ENCODE peak calls at places on chromosome 17, in six cellular contexts. H is IMR-90, G is H9, Q is trophoblast cell, L is mesenchymal stem cell, X is mesendoderm. T is an unnamed sample.

GRCh38 chr17:18225562-18226283 is at the start of gene LLGL1:
- DNase-seq in H (no peak), G (no peak), Q (no peak), L (peak; percentile 35), X (no peak), T (no peak)

GRCh38 chr17:45863857-45864654 is 19.4 kb downstream of the SPPL2C start:
- DNase-seq in H (no peak), G (no peak), Q (no peak), L (no peak), X (no peak), T (no peak)

GRCh38 chr17:2682304-2682938 is 29.1 kb downstream of the CLUH start:
- DNase-seq in H (peak; percentile 44), G (no peak), Q (no peak), L (no peak), X (no peak), T (no peak)

GRCh38 chr17:66549312-66549705 is 246.9 kb downstream of the PRKCA start:
- DNase-seq in H (peak; percentile 63), G (peak; percentile 58), Q (no peak), L (peak; percentile 34), X (peak; percentile 82), T (no peak)

GRCh38 chr17:80817321-80817845 is 174.3 kb upstream of the CHMP6 start:
- DNase-seq in H (no peak), G (no peak), Q (no peak), L (no peak), X (no peak), T (no peak)

GRCh38 chr17:80803451-80804428 is 187.9 kb upstream of the CHMP6 start:
- DNase-seq in H (no peak), G (peak; percentile 31), Q (no peak), L (no peak), X (no peak), T (no peak)

GRCh38 chr17:1034652-1035210 is 37.8 kb downstream of the TIMM22 start:
- DNase-seq in H (no peak), G (no peak), Q (no peak), L (no peak), X (no peak), T (no peak)

GRCh38 chr17:41910701-41911391 is 7.9 kb downstream of the ACLY start:
- DNase-seq in H (peak; percentile 99), G (no peak), Q (peak; percentile 72), L (peak; percentile 96), X (no peak), T (no peak)

GRCh38 chr17:16926591-16927451 is 45.1 kb downstream of the TNFRSF13B start:
- DNase-seq in H (no peak), G (no peak), Q (no peak), L (no peak), X (no peak), T (no peak)

GRCh38 chr17:64596988-64597387 is 65.1 kb downstream of the SMURF2 start:
- DNase-seq in H (no peak), G (no peak), Q (no peak), L (no peak), X (no peak), T (no peak)

GRCh38 chr17:28908640-28909098 is 5.8 kb upstream of the DHRS13 start:
- DNase-seq in H (peak; percentile 91), G (no peak), Q (no peak), L (peak; percentile 82), X (no peak), T (no peak)

GRCh38 chr17:31048142-31048541 is 46.6 kb upstream of the NF1 start:
- DNase-seq in H (no peak), G (no peak), Q (no peak), L (no peak), X (no peak), T (no peak)

GRCh38 chr17:69581061-69581955 is 166.8 kb downstream of the MAP2K6 start:
- DNase-seq in H (peak; percentile 47), G (peak; percentile 34), Q (no peak), L (peak; percentile 55), X (no peak), T (no peak)

GRCh38 chr17:79812969-79813825 is 16.3 kb upstream of the CBX8 start:
- DNase-seq in H (no peak), G (peak; percentile 50), Q (no peak), L (no peak), X (no peak), T (no peak)

GRCh38 chr17:76243826-76244679 is 3.8 kb upstream of the RNF157 start:
- DNase-seq in H (no peak), G (no peak), Q (no peak), L (no peak), X (no peak), T (no peak)

GRCh38 chr17:45123930-45124796 is 8.2 kb downstream of the PLCD3 start:
- DNase-seq in H (peak; percentile 91), G (peak; percentile 75), Q (no peak), L (peak; percentile 94), X (peak; percentile 81), T (no peak)

GRCh38 chr17:63613663-63614062 is 8.6 kb upstream of the MAP3K3 start:
- DNase-seq in H (no peak), G (no peak), Q (no peak), L (no peak), X (no peak), T (no peak)

GRCh38 chr17:74956093-74956492 is 16.5 kb downstream of the HID1 start:
- DNase-seq in H (no peak), G (no peak), Q (no peak), L (no peak), X (no peak), T (no peak)

GRCh38 chr17:15213381-15214087 is 51.6 kb downstream of the PMP22 start:
- DNase-seq in H (peak; percentile 16), G (no peak), Q (no peak), L (peak; percentile 37), X (peak; percentile 60), T (peak; percentile 35)

GRCh38 chr17:1736348-1737281 is 6.1 kb upstream of the SERPINF2 start:
- DNase-seq in H (peak; percentile 83), G (no peak), Q (no peak), L (peak; percentile 89), X (no peak), T (no peak)

GRCh38 chr17:1125775-1126120 is 54.0 kb downstream of the ABR start:
- DNase-seq in H (no peak), G (no peak), Q (no peak), L (no peak), X (no peak), T (no peak)

GRCh38 chr17:50627782-50628601 is 6.7 kb upstream of the ABCC3 start:
- DNase-seq in H (no peak), G (peak; percentile 76), Q (no peak), L (peak; percentile 47), X (peak; percentile 70), T (no peak)

GRCh38 chr17:62321451-62321850 is 58.9 kb upstream of the EFCAB3 start:
- DNase-seq in H (no peak), G (no peak), Q (no peak), L (peak; percentile 43), X (no peak), T (no peak)

GRCh38 chr17:64016248-64016784 is 4.1 kb downstream of the ICAM2 start:
- DNase-seq in H (no peak), G (no peak), Q (no peak), L (no peak), X (no peak), T (no peak)

GRCh38 chr17:65235284-65235683 is 98.1 kb downstream of the RGS9 start:
- DNase-seq in H (no peak), G (no peak), Q (no peak), L (no peak), X (no peak), T (no peak)

GRCh38 chr17:65371702-65372101 is 189.7 kb downstream of the AXIN2 start:
- DNase-seq in H (no peak), G (no peak), Q (no peak), L (no peak), X (no peak), T (no peak)

GRCh38 chr17:80901319-80901718 is 90.3 kb upstream of the CHMP6 start:
- DNase-seq in H (peak; percentile 7), G (no peak), Q (no peak), L (no peak), X (no peak), T (no peak)

GRCh38 chr17:21330436-21331160 is 45.6 kb upstream of the KCNJ12 start:
- DNase-seq in H (no peak), G (no peak), Q (no peak), L (no peak), X (no peak), T (no peak)

DNA sequence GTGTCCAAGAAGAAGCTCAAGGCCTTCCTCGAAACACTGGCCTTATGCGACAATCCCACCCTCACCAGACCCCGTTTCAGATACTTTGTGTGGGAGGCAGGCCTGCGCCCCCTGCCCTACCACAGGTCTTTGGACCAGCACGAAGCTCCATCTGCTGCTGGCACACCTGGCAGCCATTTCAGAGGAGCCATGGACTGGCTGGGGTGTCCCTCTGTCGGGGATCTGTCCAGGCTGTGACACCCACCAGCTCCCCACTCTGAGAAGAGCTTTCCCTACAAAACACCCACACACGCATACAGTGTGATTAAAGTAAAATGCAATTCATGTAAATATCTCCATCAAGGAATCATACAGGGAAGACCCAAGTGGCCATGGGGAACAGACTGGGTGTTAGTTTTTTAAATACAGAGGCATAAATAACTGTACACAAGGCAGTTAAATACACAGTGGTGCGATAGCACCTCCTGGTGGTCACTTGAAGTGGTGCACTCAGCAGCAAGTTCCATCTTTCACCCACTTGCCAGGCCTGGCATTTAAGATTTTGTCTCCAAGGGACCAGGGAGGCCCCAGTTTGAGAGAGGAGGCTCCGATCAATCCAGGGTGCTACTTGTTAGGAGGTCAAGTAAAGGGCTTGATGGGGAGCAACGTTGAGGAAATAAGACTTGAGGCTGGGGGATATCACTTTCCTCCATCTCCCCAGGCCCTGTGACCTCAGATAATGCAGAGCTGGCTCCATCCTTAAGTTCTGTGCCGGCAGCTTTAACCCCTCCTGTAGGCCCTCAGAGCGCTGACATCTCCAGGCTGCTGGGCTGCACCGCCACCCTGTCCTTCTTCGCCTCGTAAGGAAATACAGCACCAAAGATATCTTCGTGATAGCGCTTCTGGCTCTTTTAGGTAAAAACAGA is 43.6 kb downstream of the NOS2 start:
- DNase-seq in H (peak; percentile 30), G (peak; percentile 72), Q (peak; percentile 47), L (peak; percentile 30), X (peak; percentile 38), T (peak; percentile 54)
- H4K8ac ChIP-seq in H (no peak overlapping the region), G (no peak overlapping the region), Q (no peak overlapping the region), L (no peak overlapping the region), X (no peak overlapping the region), T (peak overlapping the region; percentile 83)

GRCh38 chr17:3888343-3889171 is 4.3 kb downstream of the CAMKK1 start:
- DNase-seq in H (peak; percentile 94), G (peak; percentile 92), Q (no peak), L (peak; percentile 93), X (peak; percentile 81), T (no peak)
- H4K8ac ChIP-seq in H (peak overlapping the region; percentile 100), G (no peak overlapping the region), Q (no peak overlapping the region), L (peak overlapping the region; percentile 91), X (no peak overlapping the region), T (no peak overlapping the region)

GRCh38 chr17:82275326-82275725 is 1.8 kb upstream of the CSNK1D start:
- DNase-seq in H (no peak), G (no peak), Q (no peak), L (no peak), X (no peak), T (no peak)
- H4K8ac ChIP-seq in H (no peak overlapping the region), G (no peak overlapping the region), Q (no peak overlapping the region), L (no peak overlapping the region), X (no peak overlapping the region), T (no peak overlapping the region)

GRCh38 chr17:48646183-48647102 is 20.3 kb upstream of the HOXB9 start:
- DNase-seq in H (no peak), G (peak; percentile 74), Q (no peak), L (peak; percentile 77), X (peak; percentile 86), T (no peak)
- H4K8ac ChIP-seq in H (no peak overlapping the region), G (no peak overlapping the region), Q (no peak overlapping the region), L (peak overlapping the region; percentile 91), X (no peak overlapping the region), T (no peak overlapping the region)